ENCODE peak calls at places on chromosomes 13 and 19, in six cellular contexts. One of them, this sample, is unnamed.
A peak's percentile ranks its signal among the peaks of the same experiment; 100 is the strongest.

GRCh38 chr19:43700368-43701015 is 15.4 kb upstream of the IRGC start:
- DNase-seq in cardiac fibroblast: peak; percentile 79
- DNase-seq in pancreas: peak; percentile 44
- DNase-seq in NCI-H510A treated with DMSO at 0.1 percent for 48 hours: no peak
- DNase-seq in activated CD8-positive, alpha-beta T cell treated with anti-CD3 and anti-CD28 coated beads, Interleukin-2, amount 10 ng/mL, durations not matched to agents 7 days and 5 days: no peak
- DNase-seq in C1 segment of cervical spinal cord: no peak
- DNase-seq in this sample: peak; percentile 69

GRCh38 chr13:59823495-59823894 is 340.2 kb downstream of the DIAPH3 start:
- DNase-seq in cardiac fibroblast: peak; percentile 32
- DNase-seq in pancreas: no peak
- DNase-seq in NCI-H510A treated with DMSO at 0.1 percent for 48 hours: no peak
- DNase-seq in activated CD8-positive, alpha-beta T cell treated with anti-CD3 and anti-CD28 coated beads, Interleukin-2, amount 10 ng/mL, durations not matched to agents 7 days and 5 days: no peak
- DNase-seq in C1 segment of cervical spinal cord: no peak
- DNase-seq in this sample: peak; percentile 41

GRCh38 chr13:21657538-21657937 is 13.3 kb upstream of the FGF9 start:
- DNase-seq in cardiac fibroblast: no peak
- DNase-seq in pancreas: no peak
- DNase-seq in NCI-H510A treated with DMSO at 0.1 percent for 48 hours: no peak
- DNase-seq in activated CD8-positive, alpha-beta T cell treated with anti-CD3 and anti-CD28 coated beads, Interleukin-2, amount 10 ng/mL, durations not matched to agents 7 days and 5 days: no peak
- DNase-seq in C1 segment of cervical spinal cord: no peak
- DNase-seq in this sample: no peak

GRCh38 chr13:24882665-24883064 is 118.7 kb downstream of the RNF17 start:
- DNase-seq in cardiac fibroblast: no peak
- DNase-seq in pancreas: no peak
- DNase-seq in NCI-H510A treated with DMSO at 0.1 percent for 48 hours: no peak
- DNase-seq in activated CD8-positive, alpha-beta T cell treated with anti-CD3 and anti-CD28 coated beads, Interleukin-2, amount 10 ng/mL, durations not matched to agents 7 days and 5 days: no peak
- DNase-seq in C1 segment of cervical spinal cord: no peak
- DNase-seq in this sample: no peak

GRCh38 chr13:47114030-47114429 is 217.2 kb upstream of the HTR2A start:
- DNase-seq in cardiac fibroblast: peak; percentile 33
- DNase-seq in pancreas: no peak
- DNase-seq in NCI-H510A treated with DMSO at 0.1 percent for 48 hours: no peak
- DNase-seq in activated CD8-positive, alpha-beta T cell treated with anti-CD3 and anti-CD28 coated beads, Interleukin-2, amount 10 ng/mL, durations not matched to agents 7 days and 5 days: no peak
- DNase-seq in C1 segment of cervical spinal cord: no peak
- DNase-seq in this sample: no peak

GRCh38 chr19:47518139-47518538 is 3.3 kb upstream of the NAPA start:
- DNase-seq in cardiac fibroblast: no peak
- DNase-seq in pancreas: no peak
- DNase-seq in NCI-H510A treated with DMSO at 0.1 percent for 48 hours: no peak
- DNase-seq in activated CD8-positive, alpha-beta T cell treated with anti-CD3 and anti-CD28 coated beads, Interleukin-2, amount 10 ng/mL, durations not matched to agents 7 days and 5 days: peak; percentile 90
- DNase-seq in C1 segment of cervical spinal cord: no peak
- DNase-seq in this sample: no peak

GRCh38 chr19:48673436-48674100 is 751 bp upstream of the NTN5 start:
- DNase-seq in cardiac fibroblast: no peak
- DNase-seq in pancreas: no peak
- DNase-seq in NCI-H510A treated with DMSO at 0.1 percent for 48 hours: no peak
- DNase-seq in activated CD8-positive, alpha-beta T cell treated with anti-CD3 and anti-CD28 coated beads, Interleukin-2, amount 10 ng/mL, durations not matched to agents 7 days and 5 days: no peak
- DNase-seq in C1 segment of cervical spinal cord: no peak
- DNase-seq in this sample: no peak

GRCh38 chr19:36833430-36833829 is 4.8 kb downstream of the ZNF790 start:
- DNase-seq in cardiac fibroblast: no peak
- DNase-seq in pancreas: no peak
- DNase-seq in NCI-H510A treated with DMSO at 0.1 percent for 48 hours: no peak
- DNase-seq in activated CD8-positive, alpha-beta T cell treated with anti-CD3 and anti-CD28 coated beads, Interleukin-2, amount 10 ng/mL, durations not matched to agents 7 days and 5 days: no peak
- DNase-seq in C1 segment of cervical spinal cord: no peak
- DNase-seq in this sample: no peak

This sample was measured in endothelial cell of umbilical vein.